ENCODE peak calls at places on chromosomes 11 and 22, in six cellular contexts. One of them, this sample, is unnamed.

GRCh38 chr11:7874061-7874460 is 57.0 kb downstream of the OR10A6 start:
- DNase-seq in AG04450: no peak
- DNase-seq in glutamatergic neuron: no peak
- DNase-seq in transverse colon: no peak
- DNase-seq in mammary epithelial cell: peak; percentile 50
- DNase-seq in RWPE1: no peak
- DNase-seq in this sample: no peak

GRCh38 chr11:46240861-46241260 is 36.6 kb upstream of the CREB3L1 start:
- DNase-seq in AG04450: no peak
- DNase-seq in glutamatergic neuron: no peak
- DNase-seq in transverse colon: no peak
- DNase-seq in mammary epithelial cell: no peak
- DNase-seq in RWPE1: no peak
- DNase-seq in this sample: peak; percentile 42

GRCh38 chr11:113014731-113015455 is 53.7 kb downstream of the NCAM1 start:
- DNase-seq in AG04450: no peak
- DNase-seq in glutamatergic neuron: peak; percentile 79
- DNase-seq in transverse colon: peak; percentile 20
- DNase-seq in mammary epithelial cell: no peak
- DNase-seq in RWPE1: no peak
- DNase-seq in this sample: no peak

GRCh38 chr11:940496-941135 is 14.9 kb downstream of the AP2A2 start:
- DNase-seq in AG04450: no peak
- DNase-seq in glutamatergic neuron: no peak
- DNase-seq in transverse colon: no peak
- DNase-seq in mammary epithelial cell: no peak
- DNase-seq in RWPE1: no peak
- DNase-seq in this sample: no peak

GRCh38 chr11:15104166-15104565 is 10.6 kb upstream of the INSC start:
- DNase-seq in AG04450: no peak
- DNase-seq in glutamatergic neuron: no peak
- DNase-seq in transverse colon: no peak
- DNase-seq in mammary epithelial cell: peak; percentile 21
- DNase-seq in RWPE1: no peak
- DNase-seq in this sample: no peak

GRCh38 chr11:109971184-109971523 is 122.0 kb upstream of the ZC3H12C start:
- DNase-seq in AG04450: no peak
- DNase-seq in glutamatergic neuron: no peak
- DNase-seq in transverse colon: no peak
- DNase-seq in mammary epithelial cell: peak; percentile 42
- DNase-seq in RWPE1: no peak
- DNase-seq in this sample: peak; percentile 38

GRCh38 chr11:26319906-26320305 is 12.0 kb upstream of the ANO3 start:
- DNase-seq in AG04450: no peak
- DNase-seq in glutamatergic neuron: no peak
- DNase-seq in transverse colon: no peak
- DNase-seq in mammary epithelial cell: peak; percentile 9
- DNase-seq in RWPE1: no peak
- DNase-seq in this sample: peak; percentile 51

GRCh38 chr22:20997536-20998257 is 4.2 kb downstream of the THAP7 start:
- DNase-seq in AG04450: no peak
- DNase-seq in glutamatergic neuron: no peak
- DNase-seq in transverse colon: no peak
- DNase-seq in mammary epithelial cell: no peak
- DNase-seq in RWPE1: no peak
- DNase-seq in this sample: no peak

GRCh38 chr11:113474362-113475159 is 637 bp downstream of the DRD2 start:
- DNase-seq in AG04450: peak; percentile 42
- DNase-seq in glutamatergic neuron: peak; percentile 66
- DNase-seq in transverse colon: peak; percentile 75
- DNase-seq in mammary epithelial cell: peak; percentile 84
- DNase-seq in RWPE1: peak; percentile 82
- DNase-seq in this sample: peak; percentile 87

GRCh38 chr11:113488931-113489351 is 13.7 kb upstream of the DRD2 start:
- DNase-seq in AG04450: no peak
- DNase-seq in glutamatergic neuron: no peak
- DNase-seq in transverse colon: no peak
- DNase-seq in mammary epithelial cell: peak; percentile 46
- DNase-seq in RWPE1: no peak
- DNase-seq in this sample: no peak

GRCh38 chr11:92224394-92225205 is at the start of gene FAT3:
- DNase-seq in AG04450: peak; percentile 4
- DNase-seq in glutamatergic neuron: peak; percentile 84
- DNase-seq in transverse colon: no peak
- DNase-seq in mammary epithelial cell: peak; percentile 26
- DNase-seq in RWPE1: peak; percentile 30
- DNase-seq in this sample: no peak

GRCh38 chr11:849951-850776 is 7.5 kb downstream of the TSPAN4 start:
- DNase-seq in AG04450: no peak
- DNase-seq in glutamatergic neuron: no peak
- DNase-seq in transverse colon: no peak
- DNase-seq in mammary epithelial cell: no peak
- DNase-seq in RWPE1: no peak
- DNase-seq in this sample: no peak

GRCh38 chr11:33542921-33543320 is 157.7 kb downstream of the C11orf91 start:
- DNase-seq in AG04450: no peak
- DNase-seq in glutamatergic neuron: peak; percentile 71
- DNase-seq in transverse colon: peak; percentile 44
- DNase-seq in mammary epithelial cell: peak; percentile 47
- DNase-seq in RWPE1: peak; percentile 59
- DNase-seq in this sample: peak; percentile 65

GRCh38 chr11:86869966-86870570 is 69.7 kb downstream of the PRSS23 start:
- DNase-seq in AG04450: peak; percentile 27
- DNase-seq in glutamatergic neuron: peak; percentile 67
- DNase-seq in transverse colon: peak; percentile 44
- DNase-seq in mammary epithelial cell: peak; percentile 19
- DNase-seq in RWPE1: peak; percentile 60
- DNase-seq in this sample: peak; percentile 71

GRCh38 chr22:23281406-23282088 is 101.2 kb downstream of the BCR start:
- DNase-seq in AG04450: peak; percentile 50
- DNase-seq in glutamatergic neuron: peak; percentile 93
- DNase-seq in transverse colon: peak; percentile 88
- DNase-seq in mammary epithelial cell: peak; percentile 81
- DNase-seq in RWPE1: peak; percentile 74
- DNase-seq in this sample: peak; percentile 80

GRCh38 chr11:120335596-120335927 is 651 bp upstream of the ARHGEF12 start:
- DNase-seq in AG04450: no peak
- DNase-seq in glutamatergic neuron: no peak
- DNase-seq in transverse colon: no peak
- DNase-seq in mammary epithelial cell: no peak
- DNase-seq in RWPE1: peak; percentile 25
- DNase-seq in this sample: no peak

GRCh38 chr11:1548221-1549070 is 23.6 kb downstream of the DUSP8 start:
- DNase-seq in AG04450: no peak
- DNase-seq in glutamatergic neuron: peak; percentile 73
- DNase-seq in transverse colon: peak; percentile 87
- DNase-seq in mammary epithelial cell: peak; percentile 35
- DNase-seq in RWPE1: no peak
- DNase-seq in this sample: peak; percentile 66

GRCh38 chr22:32534252-32535215 is 59.9 kb downstream of the FBXO7 start:
- DNase-seq in AG04450: no peak
- DNase-seq in glutamatergic neuron: no peak
- DNase-seq in transverse colon: peak; percentile 39
- DNase-seq in mammary epithelial cell: no peak
- DNase-seq in RWPE1: no peak
- DNase-seq in this sample: no peak

GRCh38 chr11:67286621-67287333 is 2.3 kb upstream of the ANKRD13D start:
- DNase-seq in AG04450: no peak
- DNase-seq in glutamatergic neuron: no peak
- DNase-seq in transverse colon: no peak
- DNase-seq in mammary epithelial cell: no peak
- DNase-seq in RWPE1: no peak
- DNase-seq in this sample: no peak

GRCh38 chr22:37559901-37560681 is at the start of gene CDC42EP1:
- DNase-seq in AG04450: no peak
- DNase-seq in glutamatergic neuron: no peak
- DNase-seq in transverse colon: peak; percentile 75
- DNase-seq in mammary epithelial cell: no peak
- DNase-seq in RWPE1: no peak
- DNase-seq in this sample: peak; percentile 56

GRCh38 chr11:61963282-61964057 is 4.0 kb downstream of the FTH1 start:
- DNase-seq in AG04450: no peak
- DNase-seq in glutamatergic neuron: no peak
- DNase-seq in transverse colon: peak; percentile 45
- DNase-seq in mammary epithelial cell: peak; percentile 78
- DNase-seq in RWPE1: no peak
- DNase-seq in this sample: peak; percentile 76

GRCh38 chr11:45266693-45267451 is 19.3 kb downstream of the SYT13 start:
- DNase-seq in AG04450: no peak
- DNase-seq in glutamatergic neuron: peak; percentile 46
- DNase-seq in transverse colon: peak; percentile 85
- DNase-seq in mammary epithelial cell: no peak
- DNase-seq in RWPE1: no peak
- DNase-seq in this sample: no peak

GRCh38 chr11:58615556-58615955 is 6.9 kb upstream of the CNTF start:
- DNase-seq in AG04450: no peak
- DNase-seq in glutamatergic neuron: no peak
- DNase-seq in transverse colon: no peak
- DNase-seq in mammary epithelial cell: no peak
- DNase-seq in RWPE1: no peak
- DNase-seq in this sample: no peak

GRCh38 chr11:58622344-58622743 is at the start of gene CNTF:
- DNase-seq in AG04450: no peak
- DNase-seq in glutamatergic neuron: no peak
- DNase-seq in transverse colon: no peak
- DNase-seq in mammary epithelial cell: peak; percentile 36
- DNase-seq in RWPE1: no peak
- DNase-seq in this sample: no peak

GRCh38 chr11:58616594-58616993 is 5.9 kb upstream of the CNTF start:
- DNase-seq in AG04450: peak; percentile 91
- DNase-seq in glutamatergic neuron: no peak
- DNase-seq in transverse colon: no peak
- DNase-seq in mammary epithelial cell: peak; percentile 69
- DNase-seq in RWPE1: peak; percentile 55
- DNase-seq in this sample: peak; percentile 89

GRCh38 chr11:58621586-58622262 is 741 bp upstream of the CNTF start:
- DNase-seq in AG04450: no peak
- DNase-seq in glutamatergic neuron: no peak
- DNase-seq in transverse colon: no peak
- DNase-seq in mammary epithelial cell: peak; percentile 40
- DNase-seq in RWPE1: no peak
- DNase-seq in this sample: no peak

GRCh38 chr11:58618215-58618614 is 4.2 kb upstream of the CNTF start:
- DNase-seq in AG04450: no peak
- DNase-seq in glutamatergic neuron: no peak
- DNase-seq in transverse colon: no peak
- DNase-seq in mammary epithelial cell: no peak
- DNase-seq in RWPE1: no peak
- DNase-seq in this sample: no peak
- TF ChIP-seq CTCF in AG04450: no peak
- TF ChIP-seq CTCF in glutamatergic neuron: no peak
- TF ChIP-seq CTCF in transverse colon: no peak
- TF ChIP-seq CTCF in mammary epithelial cell: no peak
- TF ChIP-seq CTCF in RWPE1: no peak
- TF ChIP-seq CTCF in this sample: no peak

DNA sequence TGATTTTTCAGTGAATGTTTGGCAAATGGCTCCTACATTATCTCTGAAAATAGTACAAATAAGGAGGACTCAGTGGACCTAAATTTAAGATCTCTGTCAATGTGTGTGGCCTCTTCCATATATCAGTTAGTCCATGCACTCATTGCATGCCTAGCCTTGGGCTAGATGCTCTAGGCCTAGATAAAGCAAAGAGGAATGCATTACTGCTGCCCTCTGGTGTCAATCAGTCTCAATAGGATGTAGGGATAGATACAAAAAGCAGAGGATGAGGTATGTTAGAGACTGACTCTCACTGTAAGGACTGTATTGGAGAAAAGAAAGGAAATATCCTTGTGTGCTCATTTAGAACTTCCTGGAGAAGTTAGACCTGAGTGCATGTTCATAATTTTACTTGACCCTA is 42.0 kb downstream of the MS4A2 start:
- DNase-seq in AG04450: no peak
- DNase-seq in glutamatergic neuron: no peak
- DNase-seq in transverse colon: peak; percentile 38
- DNase-seq in mammary epithelial cell: peak; percentile 57
- DNase-seq in RWPE1: peak; percentile 35
- DNase-seq in this sample: peak; percentile 40
- TF ChIP-seq CTCF in AG04450: no peak
- TF ChIP-seq CTCF in glutamatergic neuron: peak; percentile 18
- TF ChIP-seq CTCF in transverse colon: peak; percentile 40
- TF ChIP-seq CTCF in mammary epithelial cell: peak; percentile 47
- TF ChIP-seq CTCF in RWPE1: peak; percentile 17
- TF ChIP-seq CTCF in this sample: peak; percentile 41

GRCh38 chr11:48022445-48022844 is 42.1 kb downstream of the PTPRJ start:
- DNase-seq in AG04450: no peak
- DNase-seq in glutamatergic neuron: no peak
- DNase-seq in transverse colon: no peak
- DNase-seq in mammary epithelial cell: no peak
- DNase-seq in RWPE1: no peak
- DNase-seq in this sample: no peak

GRCh38 chr11:48019230-48019584 is 38.8 kb downstream of the PTPRJ start:
- DNase-seq in AG04450: no peak
- DNase-seq in glutamatergic neuron: peak; percentile 24
- DNase-seq in transverse colon: no peak
- DNase-seq in mammary epithelial cell: no peak
- DNase-seq in RWPE1: no peak
- DNase-seq in this sample: no peak

GRCh38 chr11:48018561-48019229 is 38.3 kb downstream of the PTPRJ start:
- DNase-seq in AG04450: no peak
- DNase-seq in glutamatergic neuron: peak; percentile 41
- DNase-seq in transverse colon: no peak
- DNase-seq in mammary epithelial cell: no peak
- DNase-seq in RWPE1: no peak
- DNase-seq in this sample: no peak

GRCh38 chr11:48019597-48019996 is 39.2 kb downstream of the PTPRJ start:
- DNase-seq in AG04450: no peak
- DNase-seq in glutamatergic neuron: no peak
- DNase-seq in transverse colon: no peak
- DNase-seq in mammary epithelial cell: no peak
- DNase-seq in RWPE1: no peak
- DNase-seq in this sample: no peak

GRCh38 chr11:48020092-48020755 is 39.9 kb downstream of the PTPRJ start:
- DNase-seq in AG04450: no peak
- DNase-seq in glutamatergic neuron: no peak
- DNase-seq in transverse colon: peak; percentile 41
- DNase-seq in mammary epithelial cell: no peak
- DNase-seq in RWPE1: no peak
- DNase-seq in this sample: peak; percentile 51
- TF ChIP-seq CTCF in AG04450: no peak
- TF ChIP-seq CTCF in glutamatergic neuron: no peak
- TF ChIP-seq CTCF in transverse colon: no peak
- TF ChIP-seq CTCF in mammary epithelial cell: no peak
- TF ChIP-seq CTCF in RWPE1: no peak
- TF ChIP-seq CTCF in this sample: no peak

DNA sequence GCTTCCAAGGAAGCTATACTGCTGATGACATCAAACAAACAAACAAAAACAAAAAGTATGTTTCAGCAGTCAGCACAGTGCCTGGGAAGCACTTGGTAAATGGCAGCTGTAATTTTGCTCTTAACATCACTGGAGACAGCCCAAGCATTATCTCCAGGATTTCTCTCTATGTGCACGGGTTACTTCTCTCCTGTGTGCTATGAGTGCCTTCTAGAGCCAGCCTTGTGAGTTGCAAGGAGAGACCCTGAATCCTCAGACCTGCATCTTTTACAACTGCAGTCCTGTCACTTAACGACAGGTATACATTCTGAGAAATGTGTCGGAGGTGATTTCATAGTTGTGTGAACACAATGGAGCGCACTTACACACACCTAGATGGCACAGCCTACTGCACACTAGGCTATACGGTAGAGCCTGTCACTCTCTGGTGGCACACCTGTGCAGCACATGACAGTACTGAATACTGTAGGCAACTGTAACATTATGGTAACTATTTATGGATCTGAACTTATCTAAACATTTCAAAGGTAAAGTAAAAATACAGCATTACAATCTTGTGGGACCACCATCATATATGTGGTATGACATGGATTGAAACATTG is 662.5 kb upstream of the B3GAT1 start:
- DNase-seq in AG04450: no peak
- DNase-seq in glutamatergic neuron: no peak
- DNase-seq in transverse colon: no peak
- DNase-seq in mammary epithelial cell: no peak
- DNase-seq in RWPE1: no peak
- DNase-seq in this sample: peak; percentile 47
- TF ChIP-seq CTCF in AG04450: peak; percentile 14
- TF ChIP-seq CTCF in glutamatergic neuron: no peak
- TF ChIP-seq CTCF in transverse colon: no peak
- TF ChIP-seq CTCF in mammary epithelial cell: no peak
- TF ChIP-seq CTCF in RWPE1: no peak
- TF ChIP-seq CTCF in this sample: peak; percentile 33